ENCODE peak calls at places on chromosomes 2 and 18, in eight cellular contexts. P is prostate gland, U is bronchial epithelial cell, L is spleen, Y is kidney, T is heart left ventricle, B is mucosa of descending colon, Z is GM23338. C is an unnamed sample.

GRCh38 chr2:33134086-33134763 is 187.5 kb downstream of the LTBP1 start:
- DNase-seq in P (peak), U (peak), L (no peak), Y (peak), T (no peak), B (no peak), Z (peak), C (peak)

GRCh38 chr2:146374505-146374904 is 1470.3 kb upstream of the ACVR2A start:
- DNase-seq in P (no peak), U (peak), L (no peak), Y (no peak), T (no peak), B (no peak), Z (no peak), C (no peak)

GRCh38 chr2:20634430-20635095 is 16.3 kb downstream of the HS1BP3 start:
- DNase-seq in P (no peak), U (peak), L (peak), Y (peak), T (peak), B (peak), Z (no peak), C (no peak)

GRCh38 chr2:128695646-128696240 is 377.1 kb upstream of the HS6ST1 start:
- DNase-seq in P (no peak), U (no peak), L (no peak), Y (no peak), T (no peak), B (no peak), Z (no peak), C (no peak)

GRCh38 chr2:105754011-105754410 is 9.3 kb downstream of the NCK2 start:
- DNase-seq in P (no peak), U (no peak), L (no peak), Y (no peak), T (no peak), B (no peak), Z (no peak), C (no peak)

GRCh38 chr2:134883552-134884293 is 34.9 kb upstream of the CCNT2 start:
- DNase-seq in P (no peak), U (no peak), L (no peak), Y (no peak), T (no peak), B (no peak), Z (no peak), C (no peak)

GRCh38 chr2:37323770-37324535 is 680 bp downstream of the PRKD3 start:
- DNase-seq in P (peak), U (peak), L (peak), Y (peak), T (no peak), B (peak), Z (peak), C (no peak)

GRCh38 chr2:9703085-9703641 is 72.4 kb upstream of the YWHAQ start:
- DNase-seq in P (no peak), U (peak), L (no peak), Y (no peak), T (peak), B (no peak), Z (no peak), C (peak)

GRCh38 chr18:76756491-76757288 is 65.7 kb upstream of the ZNF236 start:
- DNase-seq in P (peak), U (no peak), L (no peak), Y (peak), T (no peak), B (no peak), Z (no peak), C (no peak)

GRCh38 chr18:58257461-58257860 is 213.4 kb downstream of the NEDD4L start:
- DNase-seq in P (no peak), U (no peak), L (no peak), Y (no peak), T (no peak), B (no peak), Z (no peak), C (no peak)

GRCh38 chr2:109322646-109323045 is 193.6 kb downstream of the SH3RF3 start:
- DNase-seq in P (no peak), U (no peak), L (no peak), Y (no peak), T (no peak), B (no peak), Z (no peak), C (no peak)

GRCh38 chr2:20223345-20224190 is 1.4 kb downstream of the SDC1 start:
- DNase-seq in P (no peak), U (no peak), L (peak), Y (peak), T (peak), B (peak), Z (peak), C (no peak)

GRCh38 chr2:200319587-200320337 is 13.3 kb downstream of the SPATS2L start:
- DNase-seq in P (no peak), U (peak), L (no peak), Y (no peak), T (no peak), B (no peak), Z (no peak), C (no peak)

GRCh38 chr2:66270247-66270646 is 164.7 kb upstream of the MEIS1 start:
- DNase-seq in P (no peak), U (peak), L (no peak), Y (no peak), T (no peak), B (no peak), Z (peak), C (no peak)

GRCh38 chr2:9552491-9553178 is 3.0 kb downstream of the ADAM17 start:
- DNase-seq in P (no peak), U (peak), L (no peak), Y (no peak), T (no peak), B (no peak), Z (no peak), C (peak)

DNA sequence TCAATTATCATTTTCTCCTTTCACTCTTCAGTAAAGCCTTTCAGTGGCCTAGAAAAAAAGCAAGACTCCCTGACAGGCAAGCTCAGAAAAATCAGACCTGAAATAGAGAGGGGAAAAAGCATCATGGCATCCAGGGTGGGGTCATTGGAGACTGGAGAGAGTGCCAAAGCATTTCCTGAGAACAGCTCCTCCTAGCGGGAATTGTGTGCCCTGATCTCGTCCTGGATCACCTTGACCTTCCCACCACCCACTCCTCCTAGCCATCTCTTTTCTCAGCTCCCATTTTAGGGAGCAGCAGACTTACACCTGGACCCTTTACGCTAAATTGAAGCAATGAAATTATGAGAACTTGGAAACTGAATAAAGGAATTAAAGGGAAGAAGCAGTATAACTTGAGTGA is 176.6 kb downstream of the VWC2L start:
- DNase-seq in P (no peak), U (no peak), L (no peak), Y (no peak), T (no peak), B (no peak), Z (peak), C (no peak)
- TF ChIP-seq CTCF in P (no peak), U (peak), L (no peak), Y (peak), T (no peak), B (no peak), Z (peak), C (no peak)

DNA sequence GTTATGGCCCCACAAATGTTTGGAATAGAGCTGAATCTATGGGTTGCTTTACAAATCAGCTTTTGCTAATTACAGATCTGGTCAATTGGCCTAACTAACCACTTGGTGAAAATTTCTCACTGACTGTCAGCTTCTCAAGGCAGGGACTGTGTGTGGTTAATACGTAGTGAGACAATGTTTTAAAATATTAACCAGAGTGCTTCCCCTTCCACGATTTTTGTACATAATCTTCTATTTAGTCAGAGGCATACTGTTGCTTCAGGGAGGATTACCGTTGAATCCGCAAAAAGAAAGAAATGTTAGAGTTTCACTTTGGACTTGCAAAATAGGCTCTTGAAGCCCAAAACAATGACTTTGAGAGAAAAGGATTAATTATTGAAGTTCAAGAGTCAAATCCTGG is 14.9 kb upstream of the KCNS3 start:
- DNase-seq in P (no peak), U (no peak), L (no peak), Y (no peak), T (no peak), B (no peak), Z (no peak), C (no peak)
- TF ChIP-seq CTCF in P (no peak), U (no peak), L (no peak), Y (no peak), T (no peak), B (no peak), Z (no peak), C (no peak)

DNA sequence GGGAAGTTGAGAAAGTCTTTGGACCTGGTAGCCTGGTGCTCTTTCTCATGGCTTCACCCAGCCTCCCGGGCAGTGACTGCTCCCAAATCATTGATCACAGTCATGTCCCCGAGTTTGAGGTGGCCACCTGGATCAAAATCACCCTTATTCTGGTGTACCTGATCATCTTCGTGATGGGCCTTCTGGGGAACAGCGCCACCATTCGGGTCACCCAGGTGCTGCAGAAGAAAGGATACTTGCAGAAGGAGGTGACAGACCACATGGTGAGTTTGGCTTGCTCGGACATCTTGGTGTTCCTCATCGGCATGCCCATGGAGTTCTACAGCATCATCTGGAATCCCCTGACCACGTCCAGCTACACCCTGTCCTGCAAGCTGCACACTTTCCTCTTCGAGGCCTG is 391 bp downstream of the GPR39 start:
- DNase-seq in P (no peak), U (no peak), L (no peak), Y (no peak), T (no peak), B (peak), Z (no peak), C (no peak)
- TF ChIP-seq CTCF in P (no peak), U (no peak), L (no peak), Y (no peak), T (no peak), B (no peak), Z (peak), C (no peak)

GRCh38 chr2:121132054-121132453 is 152.9 kb downstream of the TFCP2L1 start:
- DNase-seq in P (no peak), U (no peak), L (no peak), Y (no peak), T (no peak), B (no peak), Z (peak), C (no peak)

GRCh38 chr2:121129692-121130091 is 155.3 kb downstream of the TFCP2L1 start:
- DNase-seq in P (no peak), U (no peak), L (no peak), Y (peak), T (no peak), B (no peak), Z (no peak), C (no peak)

GRCh38 chr2:121131375-121131774 is 153.6 kb downstream of the TFCP2L1 start:
- DNase-seq in P (no peak), U (no peak), L (no peak), Y (no peak), T (no peak), B (no peak), Z (no peak), C (no peak)

GRCh38 chr2:121130301-121130850 is 154.6 kb downstream of the TFCP2L1 start:
- DNase-seq in P (no peak), U (no peak), L (no peak), Y (peak), T (no peak), B (no peak), Z (no peak), C (no peak)

GRCh38 chr2:121128741-121129659 is 156.0 kb downstream of the TFCP2L1 start:
- DNase-seq in P (peak), U (peak), L (no peak), Y (peak), T (no peak), B (peak), Z (peak), C (peak)
- TF ChIP-seq CTCF in P (peak), U (peak), L (peak), Y (peak), T (peak), B (peak), Z (peak), C (peak)

C was measured in lung.